ENCODE peak calls at places on chromosomes 2 and 18, in ten cellular contexts. D is stomach, B is ovary, G is neural progenitor cell, P is adrenal gland, F is PC-9, X is endothelial cell, V is brain microvascular endothelial cell, E is suprapubic skin, H is right lobe of liver. Z is an unnamed sample.

GRCh38 chr2:109376115-109376514 is 237.7 kb downstream of the SEPTIN10 start:
- DNase-seq in D (peak), B (peak), G (no peak), P (peak), F (peak), X (peak), V (no peak), E (peak), H (peak), Z (no peak)

GRCh38 chr2:35933031-35933430 is 422.5 kb upstream of the CRIM1 start:
- DNase-seq in D (no peak), B (no peak), G (no peak), P (no peak), F (no peak), X (no peak), V (no peak), E (no peak), H (no peak), Z (no peak)

GRCh38 chr2:205721057-205721767 is 38.9 kb downstream of the NRP2 start:
- DNase-seq in D (no peak), B (no peak), G (peak), P (no peak), F (no peak), X (peak), V (no peak), E (no peak), H (no peak), Z (no peak)

GRCh38 chr18:48263913-48264506 is 145.2 kb downstream of the ZBTB7C start:
- DNase-seq in D (no peak), B (no peak), G (no peak), P (no peak), F (no peak), X (no peak), V (no peak), E (no peak), H (no peak), Z (no peak)

GRCh38 chr2:144524190-144524957 is 4.5 kb upstream of the ZEB2 start:
- DNase-seq in D (no peak), B (peak), G (peak), P (peak), F (no peak), X (peak), V (no peak), E (no peak), H (no peak), Z (no peak)

GRCh38 chr2:120531365-120531764 is 185.4 kb downstream of the INHBB start:
- DNase-seq in D (no peak), B (no peak), G (no peak), P (no peak), F (no peak), X (no peak), V (no peak), E (no peak), H (no peak), Z (no peak)

GRCh38 chr2:86675611-86676015 is 44.5 kb upstream of the RMND5A start:
- DNase-seq in D (peak), B (no peak), G (no peak), P (no peak), F (peak), X (no peak), V (no peak), E (no peak), H (peak), Z (no peak)

GRCh38 chr2:136238214-136238551 is 120.2 kb upstream of the CXCR4 start:
- DNase-seq in D (no peak), B (no peak), G (no peak), P (no peak), F (no peak), X (no peak), V (no peak), E (no peak), H (no peak), Z (no peak)

GRCh38 chr2:181393472-181393871 is 63.7 kb upstream of the ITGA4 start:
- DNase-seq in D (no peak), B (no peak), G (no peak), P (no peak), F (peak), X (no peak), V (peak), E (no peak), H (no peak), Z (peak)

GRCh38 chr2:106095478-106096392 is 98.4 kb downstream of the UXS1 start:
- DNase-seq in D (no peak), B (no peak), G (no peak), P (no peak), F (no peak), X (no peak), V (no peak), E (no peak), H (no peak), Z (no peak)

GRCh38 chr18:34709631-34710429 is at the start of gene DTNA:
- DNase-seq in D (no peak), B (no peak), G (peak), P (no peak), F (no peak), X (no peak), V (peak), E (no peak), H (no peak), Z (no peak)

GRCh38 chr2:43524180-43524965 is 71.5 kb downstream of the THADA start:
- DNase-seq in D (no peak), B (no peak), G (no peak), P (no peak), F (no peak), X (no peak), V (no peak), E (no peak), H (no peak), Z (no peak)

GRCh38 chr2:159084395-159085370 is 116.2 kb downstream of the TANC1 start:
- DNase-seq in D (no peak), B (peak), G (no peak), P (peak), F (no peak), X (no peak), V (no peak), E (no peak), H (no peak), Z (no peak)

GRCh38 chr2:149068996-149069888 is 30.7 kb downstream of the LYPD6B start:
- DNase-seq in D (no peak), B (no peak), G (no peak), P (no peak), F (peak), X (no peak), V (peak), E (no peak), H (no peak), Z (no peak)

GRCh38 chr2:160194946-160195345 is 5.1 kb downstream of the ITGB6 start:
- DNase-seq in D (no peak), B (no peak), G (no peak), P (no peak), F (no peak), X (no peak), V (no peak), E (no peak), H (no peak), Z (no peak)

GRCh38 chr18:62682396-62682795 is 32.9 kb upstream of the PHLPP1 start:
- DNase-seq in D (no peak), B (no peak), G (peak), P (no peak), F (no peak), X (no peak), V (no peak), E (no peak), H (no peak), Z (no peak)

GRCh38 chr2:133177196-133177595 is 391.1 kb downstream of the NCKAP5 start:
- DNase-seq in D (no peak), B (no peak), G (no peak), P (no peak), F (no peak), X (no peak), V (peak), E (no peak), H (no peak), Z (no peak)

GRCh38 chr2:221844966-221845365 is 272.9 kb upstream of the EPHA4 start:
- DNase-seq in D (no peak), B (no peak), G (no peak), P (no peak), F (peak), X (no peak), V (no peak), E (no peak), H (no peak), Z (no peak)

GRCh38 chr2:224734949-224735348 is 18.8 kb upstream of the CCDC195 start:
- DNase-seq in D (no peak), B (no peak), G (no peak), P (no peak), F (no peak), X (no peak), V (no peak), E (no peak), H (no peak), Z (no peak)

GRCh38 chr2:68388358-68388757 is 23.3 kb downstream of the PLEK start:
- DNase-seq in D (no peak), B (no peak), G (no peak), P (no peak), F (no peak), X (no peak), V (no peak), E (no peak), H (no peak), Z (no peak)

GRCh38 chr2:135916232-135916631 is 40.0 kb upstream of the MCM6 start:
- DNase-seq in D (no peak), B (no peak), G (peak), P (no peak), F (no peak), X (no peak), V (no peak), E (no peak), H (no peak), Z (no peak)

GRCh38 chr2:169069341-169069740 is at the start of gene DHRS9:
- DNase-seq in D (no peak), B (no peak), G (no peak), P (no peak), F (peak), X (no peak), V (peak), E (no peak), H (no peak), Z (no peak)

GRCh38 chr2:240902615-240903041 is 3.5 kb upstream of the CROCC2 start:
- DNase-seq in D (no peak), B (no peak), G (no peak), P (no peak), F (no peak), X (no peak), V (no peak), E (no peak), H (no peak), Z (no peak)

GRCh38 chr2:212154392-212154791 is 384.2 kb downstream of the ERBB4 start:
- DNase-seq in D (no peak), B (no peak), G (no peak), P (no peak), F (no peak), X (no peak), V (no peak), E (no peak), H (no peak), Z (no peak)

GRCh38 chr2:73366060-73366459 is 19.6 kb upstream of the ALMS1 start:
- DNase-seq in D (no peak), B (no peak), G (no peak), P (no peak), F (no peak), X (no peak), V (no peak), E (no peak), H (no peak), Z (no peak)

GRCh38 chr2:45483997-45484396 is 127.1 kb downstream of the SRBD1 start:
- DNase-seq in D (no peak), B (no peak), G (no peak), P (no peak), F (no peak), X (no peak), V (no peak), E (no peak), H (no peak), Z (no peak)

GRCh38 chr18:72543362-72544055 is 633 bp downstream of the CBLN2 start:
- DNase-seq in D (no peak), B (no peak), G (peak), P (no peak), F (no peak), X (no peak), V (no peak), E (no peak), H (no peak), Z (peak)

GRCh38 chr2:236168110-236169067 is at the start of gene GBX2:
- DNase-seq in D (no peak), B (no peak), G (peak), P (no peak), F (no peak), X (peak), V (peak), E (no peak), H (no peak), Z (peak)

GRCh38 chr2:176188218-176188968 is at the start of gene HOXD1:
- DNase-seq in D (no peak), B (peak), G (peak), P (peak), F (no peak), X (peak), V (no peak), E (no peak), H (no peak), Z (peak)

GRCh38 chr2:10366601-10367270 is 64.0 kb downstream of the HPCAL1 start:
- DNase-seq in D (no peak), B (no peak), G (no peak), P (no peak), F (no peak), X (no peak), V (no peak), E (no peak), H (no peak), Z (no peak)

GRCh38 chr2:156602552-156602933 is 166.4 kb downstream of the GPD2 start:
- DNase-seq in D (no peak), B (no peak), G (no peak), P (no peak), F (no peak), X (no peak), V (no peak), E (no peak), H (no peak), Z (no peak)

GRCh38 chr18:44759925-44760342 is 79.2 kb downstream of the SETBP1 start:
- DNase-seq in D (no peak), B (no peak), G (no peak), P (no peak), F (no peak), X (no peak), V (no peak), E (no peak), H (no peak), Z (no peak)

GRCh38 chr2:23183733-23184132 is 201.2 kb upstream of the KLHL29 start:
- DNase-seq in D (no peak), B (no peak), G (no peak), P (no peak), F (no peak), X (no peak), V (no peak), E (no peak), H (no peak), Z (no peak)

GRCh38 chr2:72841462-72842125 is 15.8 kb upstream of the EXOC6B start:
- DNase-seq in D (no peak), B (no peak), G (no peak), P (no peak), F (no peak), X (no peak), V (no peak), E (no peak), H (no peak), Z (no peak)

GRCh38 chr2:150013011-150013410 is 425.4 kb upstream of the MMADHC start:
- DNase-seq in D (no peak), B (no peak), G (no peak), P (no peak), F (no peak), X (no peak), V (peak), E (no peak), H (no peak), Z (no peak)

GRCh38 chr2:152284398-152284797 is 50.6 kb upstream of the FMNL2 start:
- DNase-seq in D (no peak), B (no peak), G (peak), P (no peak), F (no peak), X (no peak), V (no peak), E (no peak), H (no peak), Z (no peak)

GRCh38 chr18:67468038-67468437 is 48.5 kb downstream of the DSEL start:
- DNase-seq in D (no peak), B (no peak), G (no peak), P (no peak), F (no peak), X (no peak), V (no peak), E (no peak), H (no peak), Z (no peak)

GRCh38 chr18:67464499-67464898 is 52.0 kb downstream of the DSEL start:
- DNase-seq in D (no peak), B (no peak), G (no peak), P (no peak), F (no peak), X (no peak), V (no peak), E (no peak), H (no peak), Z (no peak)

GRCh38 chr18:67467188-67467587 is 49.3 kb downstream of the DSEL start:
- DNase-seq in D (no peak), B (no peak), G (peak), P (no peak), F (no peak), X (no peak), V (no peak), E (no peak), H (no peak), Z (no peak)

DNA sequence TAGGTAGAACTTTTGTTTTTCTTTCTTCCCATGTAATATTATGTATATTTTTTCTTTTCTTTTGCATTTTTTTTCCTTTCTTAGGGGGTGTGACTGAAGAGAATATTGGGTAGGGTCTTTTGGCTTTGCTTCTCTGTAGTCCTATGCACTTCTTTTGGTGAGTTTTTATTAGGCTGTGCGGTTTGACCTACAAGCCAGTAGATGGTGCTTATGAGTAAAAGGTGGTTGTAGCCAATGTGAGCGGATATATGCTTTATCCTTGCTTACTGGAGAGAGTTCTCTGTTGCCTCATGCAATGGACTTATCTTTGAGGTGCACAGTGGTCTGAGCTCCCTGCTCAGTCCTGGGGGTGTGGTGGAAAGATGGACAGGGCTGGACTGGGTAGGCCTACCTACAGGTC is 52.7 kb downstream of the DSEL start:
- DNase-seq in D (no peak), B (no peak), G (no peak), P (no peak), F (no peak), X (no peak), V (no peak), E (no peak), H (no peak), Z (no peak)
- TF ChIP-seq CTCF in D (no peak), B (no peak), G (peak), P (no peak), F (peak), X (no peak), V (peak), E (no peak), H (peak), Z (peak)

GRCh38 chr2:64311948-64312621 is 141.9 kb upstream of the LGALSL start:
- DNase-seq in D (peak), B (peak), G (peak), P (peak), F (peak), X (peak), V (peak), E (peak), H (peak), Z (no peak)
- TF ChIP-seq CTCF in D (peak), B (no peak), G (peak), P (peak), F (no peak), X (no peak), V (peak), E (peak), H (peak), Z (no peak)

GRCh38 chr2:74572178-74572925 is 17.8 kb downstream of the DOK1 start:
- DNase-seq in D (no peak), B (no peak), G (no peak), P (no peak), F (peak), X (no peak), V (no peak), E (no peak), H (no peak), Z (no peak)
- TF ChIP-seq CTCF in D (no peak), B (no peak), G (peak), P (no peak), F (no peak), X (no peak), V (no peak), E (no peak), H (no peak), Z (peak)

DNA sequence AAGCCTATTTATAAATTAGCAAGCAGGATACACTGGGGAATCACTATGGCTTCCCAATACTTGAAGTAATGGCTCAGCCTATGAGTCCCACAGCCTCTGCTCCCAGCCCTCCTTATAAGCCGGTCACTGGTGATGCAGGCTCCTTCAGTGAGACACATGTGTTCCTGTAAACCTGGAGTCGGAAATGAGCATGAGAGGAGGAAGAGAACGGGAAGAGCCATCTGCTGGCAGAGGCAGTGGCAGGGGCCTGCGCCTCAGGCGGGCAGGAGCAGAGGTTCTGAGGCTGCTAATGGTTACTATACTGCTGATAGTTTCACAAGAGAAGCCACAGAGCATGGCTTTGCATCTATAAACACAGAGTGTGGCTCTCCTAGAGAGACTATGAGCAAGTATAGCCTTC is 63.5 kb downstream of the FBXO15 start:
- DNase-seq in D (no peak), B (no peak), G (no peak), P (no peak), F (no peak), X (no peak), V (no peak), E (no peak), H (no peak), Z (no peak)
- TF ChIP-seq CTCF in D (no peak), B (no peak), G (no peak), P (no peak), F (no peak), X (no peak), V (no peak), E (no peak), H (no peak), Z (no peak)

DNA sequence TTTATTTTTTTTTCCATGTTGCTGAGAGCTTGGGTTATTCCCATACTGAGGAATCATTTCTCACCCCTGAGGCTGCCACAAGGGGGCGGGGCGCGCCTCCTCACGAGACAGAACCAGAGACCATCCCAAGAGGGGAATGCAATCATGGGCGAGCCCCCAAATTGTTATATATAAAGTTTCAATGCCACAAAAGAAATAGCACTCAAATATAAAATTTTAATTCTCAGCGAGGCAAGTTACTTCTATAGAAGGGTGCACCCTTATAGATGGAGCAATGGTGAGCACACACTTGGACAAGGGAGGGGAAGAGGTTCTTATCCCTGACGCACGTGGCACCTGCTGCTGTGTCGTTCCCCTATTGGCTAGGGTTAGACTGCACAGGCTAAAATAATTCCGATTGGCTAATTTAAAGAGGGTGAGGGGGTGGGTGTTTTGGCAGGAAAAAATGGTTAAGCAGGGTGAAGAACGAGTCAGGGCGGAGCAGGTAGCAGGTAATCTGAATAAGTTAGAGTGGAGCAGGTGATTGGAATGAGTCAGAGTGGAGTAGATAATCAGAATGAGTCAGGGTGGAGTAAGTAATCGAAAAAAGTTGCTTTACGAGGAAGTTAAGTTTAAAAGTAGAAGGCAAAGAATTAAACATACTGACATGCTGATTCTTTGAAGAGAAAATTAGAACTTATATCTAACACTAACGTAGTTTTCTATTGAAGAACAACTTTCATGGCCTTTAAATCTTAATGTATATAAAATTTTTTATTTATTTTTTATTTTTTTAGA is 177.5 kb downstream of the MTCL1 start:
- DNase-seq in D (no peak), B (no peak), G (peak), P (no peak), F (peak), X (no peak), V (no peak), E (no peak), H (peak), Z (no peak)
- TF ChIP-seq CTCF in D (no peak), B (no peak), G (peak), P (no peak), F (peak), X (no peak), V (peak), E (no peak), H (peak), Z (peak)

Z was measured in GM13977.